ENCODE peak calls at places on chromosome 21, in four cellular contexts. One of them, this sample, is unnamed.

GRCh38 chr21:28018213-28018612 is 974.5 kb downstream of the LTN1 start:
- DNase-seq in H54: no peak
- DNase-seq in astrocyte of the spinal cord: no peak
- DNase-seq in activated T-cell treated with anti-CD3 and anti-CD28 coated beads, Interleukin-2, amount 50 U/mL, for 72 hours: no peak
- DNase-seq in this sample: no peak

GRCh38 chr21:35603471-35603870 is 456.9 kb downstream of the SETD4 start:
- DNase-seq in H54: no peak
- DNase-seq in astrocyte of the spinal cord: no peak
- DNase-seq in activated T-cell treated with anti-CD3 and anti-CD28 coated beads, Interleukin-2, amount 50 U/mL, for 72 hours: no peak
- DNase-seq in this sample: no peak

GRCh38 chr21:42155045-42155855 is 63.7 kb upstream of the ABCG1 start:
- DNase-seq in H54: no peak
- DNase-seq in astrocyte of the spinal cord: no peak
- DNase-seq in activated T-cell treated with anti-CD3 and anti-CD28 coated beads, Interleukin-2, amount 50 U/mL, for 72 hours: no peak
- DNase-seq in this sample: no peak

GRCh38 chr21:41369105-41369914 is 7.5 kb downstream of the MX2 start:
- DNase-seq in H54: no peak
- DNase-seq in astrocyte of the spinal cord: no peak
- DNase-seq in activated T-cell treated with anti-CD3 and anti-CD28 coated beads, Interleukin-2, amount 50 U/mL, for 72 hours: peak; percentile 45
- DNase-seq in this sample: peak; percentile 68

GRCh38 chr21:38255718-38256117 is 1.1 kb upstream of the KCNJ15 start:
- DNase-seq in H54: no peak
- DNase-seq in astrocyte of the spinal cord: no peak
- DNase-seq in activated T-cell treated with anti-CD3 and anti-CD28 coated beads, Interleukin-2, amount 50 U/mL, for 72 hours: no peak
- DNase-seq in this sample: no peak

GRCh38 chr21:26945916-26946315 is 21.0 kb downstream of the ADAMTS5 start:
- DNase-seq in H54: no peak
- DNase-seq in astrocyte of the spinal cord: peak; percentile 16
- DNase-seq in activated T-cell treated with anti-CD3 and anti-CD28 coated beads, Interleukin-2, amount 50 U/mL, for 72 hours: no peak
- DNase-seq in this sample: no peak

GRCh38 chr21:31908106-31909031 is 35.5 kb downstream of the HUNK start:
- DNase-seq in H54: no peak
- DNase-seq in astrocyte of the spinal cord: peak; percentile 19
- DNase-seq in activated T-cell treated with anti-CD3 and anti-CD28 coated beads, Interleukin-2, amount 50 U/mL, for 72 hours: no peak
- DNase-seq in this sample: no peak

GRCh38 chr21:28742527-28742926 is 250.2 kb downstream of the LTN1 start:
- DNase-seq in H54: no peak
- DNase-seq in astrocyte of the spinal cord: peak; percentile 65
- DNase-seq in activated T-cell treated with anti-CD3 and anti-CD28 coated beads, Interleukin-2, amount 50 U/mL, for 72 hours: no peak
- DNase-seq in this sample: no peak

GRCh38 chr21:37272897-37273296 is 5.8 kb upstream of the VPS26C start:
- DNase-seq in H54: no peak
- DNase-seq in astrocyte of the spinal cord: no peak
- DNase-seq in activated T-cell treated with anti-CD3 and anti-CD28 coated beads, Interleukin-2, amount 50 U/mL, for 72 hours: no peak
- DNase-seq in this sample: no peak

GRCh38 chr21:28884481-28884880 is 108.2 kb downstream of the LTN1 start:
- DNase-seq in H54: no peak
- DNase-seq in astrocyte of the spinal cord: no peak
- DNase-seq in activated T-cell treated with anti-CD3 and anti-CD28 coated beads, Interleukin-2, amount 50 U/mL, for 72 hours: no peak
- DNase-seq in this sample: peak; percentile 11

GRCh38 chr21:17726047-17726446 is 93.1 kb downstream of the C21orf91 start:
- DNase-seq in H54: peak; percentile 20
- DNase-seq in astrocyte of the spinal cord: no peak
- DNase-seq in activated T-cell treated with anti-CD3 and anti-CD28 coated beads, Interleukin-2, amount 50 U/mL, for 72 hours: no peak
- DNase-seq in this sample: no peak

GRCh38 chr21:45542242-45542666 is at the start of gene SLC19A1:
- DNase-seq in H54: peak; percentile 99
- DNase-seq in astrocyte of the spinal cord: no peak
- DNase-seq in activated T-cell treated with anti-CD3 and anti-CD28 coated beads, Interleukin-2, amount 50 U/mL, for 72 hours: peak; percentile 88
- DNase-seq in this sample: peak; percentile 99

GRCh38 chr21:32728455-32729237 is 833 bp upstream of the SYNJ1 start:
- DNase-seq in H54: no peak
- DNase-seq in astrocyte of the spinal cord: no peak
- DNase-seq in activated T-cell treated with anti-CD3 and anti-CD28 coated beads, Interleukin-2, amount 50 U/mL, for 72 hours: no peak
- DNase-seq in this sample: no peak

GRCh38 chr21:19535356-19535755 is 1131.8 kb upstream of the TMPRSS15 start:
- DNase-seq in H54: no peak
- DNase-seq in astrocyte of the spinal cord: no peak
- DNase-seq in activated T-cell treated with anti-CD3 and anti-CD28 coated beads, Interleukin-2, amount 50 U/mL, for 72 hours: no peak
- DNase-seq in this sample: no peak

GRCh38 chr21:37386151-37386550 is 19.6 kb downstream of the DYRK1A start:
- DNase-seq in H54: no peak
- DNase-seq in astrocyte of the spinal cord: no peak
- DNase-seq in activated T-cell treated with anti-CD3 and anti-CD28 coated beads, Interleukin-2, amount 50 U/mL, for 72 hours: no peak
- DNase-seq in this sample: no peak